ENCODE peak calls at places on chromosome 15, in four cellular contexts. Q is AG04450, M is NCI-H1436 treated with DMSO at 0.1 percent for 48 hours, K is midbrain. G is an unnamed sample.

GRCh38 chr15:101267320-101268104 is 9.8 kb downstream of the SELENOS start:
- DNase-seq in Q (no peak), M (no peak), K (peak), G (no peak)

GRCh38 chr15:70505411-70505919 is 257.9 kb downstream of the UACA start:
- DNase-seq in Q (peak), M (no peak), K (no peak), G (peak)

GRCh38 chr15:58189148-58189811 is 51.1 kb downstream of the AQP9 start:
- DNase-seq in Q (no peak), M (no peak), K (no peak), G (no peak)

GRCh38 chr15:60485365-60485764 is 6.4 kb upstream of the ICE2 start:
- DNase-seq in Q (no peak), M (no peak), K (no peak), G (no peak)

GRCh38 chr15:26831951-26832350 is 34.9 kb upstream of the GABRA5 start:
- DNase-seq in Q (no peak), M (no peak), K (no peak), G (no peak)

GRCh38 chr15:51341366-51342248 is at the start of gene GLDN:
- DNase-seq in Q (no peak), M (no peak), K (peak), G (no peak)

GRCh38 chr15:52180196-52180835 is 10.9 kb downstream of the GNB5 start:
- DNase-seq in Q (no peak), M (no peak), K (no peak), G (no peak)

GRCh38 chr15:36818260-36818659 is 238.8 kb downstream of the CDIN1 start:
- DNase-seq in Q (no peak), M (no peak), K (no peak), G (no peak)

GRCh38 chr15:64730151-64730550 is 45.2 kb downstream of the RBPMS2 start:
- DNase-seq in Q (no peak), M (no peak), K (no peak), G (no peak)

GRCh38 chr15:81002254-81003022 is 1.7 kb downstream of the TLNRD1 start:
- DNase-seq in Q (no peak), M (no peak), K (no peak), G (no peak)

GRCh38 chr15:89165677-89166076 is 55.7 kb downstream of the RLBP1 start:
- DNase-seq in Q (no peak), M (no peak), K (no peak), G (no peak)

GRCh38 chr15:41417812-41418211 is 917 bp downstream of the RTF1 start:
- DNase-seq in Q (no peak), M (no peak), K (no peak), G (peak)

GRCh38 chr15:64340355-64340754 is 15.6 kb downstream of the CSNK1G1 start:
- DNase-seq in Q (no peak), M (no peak), K (no peak), G (no peak)

GRCh38 chr15:73991260-73991659 is 835 bp downstream of the STOML1 start:
- DNase-seq in Q (no peak), M (no peak), K (peak), G (peak)

GRCh38 chr15:56918046-56918906 is at the start of gene TCF12:
- DNase-seq in Q (peak), M (peak), K (peak), G (peak)

GRCh38 chr15:68126415-68126814 is 72.3 kb downstream of the PIAS1 start:
- DNase-seq in Q (no peak), M (no peak), K (no peak), G (no peak)

GRCh38 chr15:66023322-66023972 is 154.2 kb downstream of the RAB11A start:
- DNase-seq in Q (no peak), M (no peak), K (peak), G (no peak)

GRCh38 chr15:89192771-89193170 is 28.6 kb downstream of the RLBP1 start:
- DNase-seq in Q (no peak), M (no peak), K (no peak), G (no peak)

GRCh38 chr15:98668566-98669308 is 20.4 kb downstream of the IGF1R start:
- DNase-seq in Q (no peak), M (no peak), K (no peak), G (no peak)

GRCh38 chr15:34043813-34044212 is 4.8 kb upstream of the AVEN start:
- DNase-seq in Q (no peak), M (no peak), K (no peak), G (no peak)